ENCODE peak calls at places on chromosome 10, in seven cellular contexts. T, M, A, E, X, U and I are unnamed samples.

GRCh38 chr10:117175215-117175900 is 21.9 kb upstream of the KCNK18 start:
- DNase-seq in T (no peak), M (no peak), A (peak), E (peak), X (no peak), U (no peak), I (no peak)

GRCh38 chr10:102113956-102114857 is 6.0 kb downstream of the LDB1 start:
- DNase-seq in T (no peak), M (no peak), A (no peak), E (peak), X (no peak), U (no peak), I (no peak)

GRCh38 chr10:32210306-32211045 is 136.5 kb downstream of the EPC1 start:
- DNase-seq in T (peak), M (no peak), A (no peak), E (no peak), X (peak), U (no peak), I (peak)

GRCh38 chr10:70604106-70604505 is 1.6 kb upstream of the PRF1 start:
- DNase-seq in T (no peak), M (no peak), A (no peak), E (no peak), X (no peak), U (no peak), I (no peak)

GRCh38 chr10:43225787-43226153 is 41.1 kb downstream of the RASGEF1A start:
- DNase-seq in T (no peak), M (peak), A (no peak), E (no peak), X (no peak), U (no peak), I (no peak)

GRCh38 chr10:33273295-33274002 is 61.0 kb downstream of the NRP1 start:
- DNase-seq in T (no peak), M (no peak), A (peak), E (peak), X (peak), U (no peak), I (peak)

GRCh38 chr10:63976538-63976937 is 455.3 kb downstream of the REEP3 start:
- DNase-seq in T (peak), M (no peak), A (no peak), E (no peak), X (peak), U (no peak), I (peak)

GRCh38 chr10:50417906-50418697 is 166.8 kb upstream of the ASAH2 start:
- DNase-seq in T (peak), M (peak), A (no peak), E (peak), X (peak), U (no peak), I (peak)

GRCh38 chr10:86123745-86124144 is 242.8 kb downstream of the GRID1 start:
- DNase-seq in T (no peak), M (no peak), A (no peak), E (no peak), X (no peak), U (no peak), I (no peak)